ENCODE peak calls at places on chromosome 5, in four cellular contexts. One of them, this sample, is unnamed.

GRCh38 chr5:172775326-172776234 is 4.6 kb upstream of the DUSP1 start:
- DNase-seq in A549: no peak
- DNase-seq in GM12878: no peak
- DNase-seq in K562: no peak
- DNase-seq in this sample: peak

GRCh38 chr5:1538276-1538675 is 14.5 kb upstream of the LPCAT1 start:
- DNase-seq in A549: no peak
- DNase-seq in GM12878: no peak
- DNase-seq in K562: no peak
- DNase-seq in this sample: no peak

GRCh38 chr5:84480873-84481637 is 96.4 kb upstream of the EDIL3 start:
- DNase-seq in A549: no peak
- DNase-seq in GM12878: no peak
- DNase-seq in K562: no peak
- DNase-seq in this sample: no peak

GRCh38 chr5:71483355-71483754 is 27.9 kb downstream of the BDP1 start:
- DNase-seq in A549: peak
- DNase-seq in GM12878: no peak
- DNase-seq in K562: no peak
- DNase-seq in this sample: peak

GRCh38 chr5:50564079-50564478 is 102.4 kb upstream of the PARP8 start:
- DNase-seq in A549: no peak
- DNase-seq in GM12878: peak
- DNase-seq in K562: no peak
- DNase-seq in this sample: no peak

GRCh38 chr5:122392844-122393243 is 80.8 kb downstream of the SNCAIP start:
- DNase-seq in A549: no peak
- DNase-seq in GM12878: no peak
- DNase-seq in K562: no peak
- DNase-seq in this sample: no peak

GRCh38 chr5:12985142-12985541 is 959.3 kb downstream of the DNAH5 start:
- DNase-seq in A549: no peak
- DNase-seq in GM12878: no peak
- DNase-seq in K562: no peak
- DNase-seq in this sample: no peak

GRCh38 chr5:132446621-132447020 is 44.0 kb downstream of the IRF1 start:
- DNase-seq in A549: no peak
- DNase-seq in GM12878: no peak
- DNase-seq in K562: no peak
- DNase-seq in this sample: no peak

GRCh38 chr5:606526-607399 is 5.4 kb upstream of the CEP72 start:
- DNase-seq in A549: no peak
- DNase-seq in GM12878: no peak
- DNase-seq in K562: no peak
- DNase-seq in this sample: no peak

GRCh38 chr5:134133213-134133994 is 18.9 kb downstream of the TCF7 start:
- DNase-seq in A549: no peak
- DNase-seq in GM12878: no peak
- DNase-seq in K562: no peak
- DNase-seq in this sample: no peak

GRCh38 chr5:172168311-172168710 is 19.7 kb downstream of the STK10 start:
- DNase-seq in A549: no peak
- DNase-seq in GM12878: no peak
- DNase-seq in K562: no peak
- DNase-seq in this sample: no peak

GRCh38 chr5:80915716-80916115 is 44.4 kb upstream of the RASGRF2 start:
- DNase-seq in A549: no peak
- DNase-seq in GM12878: no peak
- DNase-seq in K562: no peak
- DNase-seq in this sample: no peak

GRCh38 chr5:148996270-148996669 is 66.6 kb downstream of the SH3TC2 start:
- DNase-seq in A549: no peak
- DNase-seq in GM12878: no peak
- DNase-seq in K562: no peak
- DNase-seq in this sample: no peak

GRCh38 chr5:142894749-142895148 is 124.6 kb downstream of the ARHGAP26 start:
- DNase-seq in A549: no peak
- DNase-seq in GM12878: no peak
- DNase-seq in K562: no peak
- DNase-seq in this sample: peak

GRCh38 chr5:154197801-154198461 is 7.4 kb downstream of the GALNT10 start:
- DNase-seq in A549: peak
- DNase-seq in GM12878: peak
- DNase-seq in K562: peak
- DNase-seq in this sample: peak

GRCh38 chr5:92945630-92946097 is 635.4 kb downstream of the NR2F1-AS1 start:
- DNase-seq in A549: peak
- DNase-seq in GM12878: no peak
- DNase-seq in K562: no peak
- DNase-seq in this sample: peak

GRCh38 chr5:39948867-39949468 is 524.2 kb upstream of the DAB2 start:
- DNase-seq in A549: peak
- DNase-seq in GM12878: peak
- DNase-seq in K562: peak
- DNase-seq in this sample: peak

GRCh38 chr5:5629579-5629978 is 207.1 kb downstream of the ICE1 start:
- DNase-seq in A549: no peak
- DNase-seq in GM12878: no peak
- DNase-seq in K562: no peak
- DNase-seq in this sample: no peak

GRCh38 chr5:108125771-108126511 is 256.0 kb downstream of the FBXL17 start:
- DNase-seq in A549: no peak
- DNase-seq in GM12878: no peak
- DNase-seq in K562: no peak
- DNase-seq in this sample: peak

GRCh38 chr5:164013077-164013670 is 507.8 kb downstream of the MAT2B start:
- DNase-seq in A549: peak
- DNase-seq in GM12878: peak
- DNase-seq in K562: peak
- DNase-seq in this sample: peak

GRCh38 chr5:16578474-16578883 is 38.3 kb downstream of the RETREG1 start:
- DNase-seq in A549: no peak
- DNase-seq in GM12878: no peak
- DNase-seq in K562: no peak
- DNase-seq in this sample: no peak

GRCh38 chr5:53250151-53250550 is 140.6 kb upstream of the MOCS2 start:
- DNase-seq in A549: no peak
- DNase-seq in GM12878: no peak
- DNase-seq in K562: no peak
- DNase-seq in this sample: no peak

GRCh38 chr5:103371046-103371603 is 112.6 kb downstream of the MACIR start:
- DNase-seq in A549: no peak
- DNase-seq in GM12878: no peak
- DNase-seq in K562: no peak
- DNase-seq in this sample: no peak

GRCh38 chr5:369151-369939 is 47.8 kb downstream of the AHRR start:
- DNase-seq in A549: no peak
- DNase-seq in GM12878: peak
- DNase-seq in K562: no peak
- DNase-seq in this sample: no peak

GRCh38 chr5:72163349-72163983 is 56.2 kb downstream of the MAP1B start:
- DNase-seq in A549: no peak
- DNase-seq in GM12878: no peak
- DNase-seq in K562: no peak
- DNase-seq in this sample: no peak

GRCh38 chr5:72815580-72816296 is 723 bp upstream of the TNPO1 start:
- DNase-seq in A549: peak
- DNase-seq in GM12878: no peak
- DNase-seq in K562: peak
- DNase-seq in this sample: no peak

GRCh38 chr5:107068782-107069181 is 602.0 kb downstream of the EFNA5 start:
- DNase-seq in A549: no peak
- DNase-seq in GM12878: no peak
- DNase-seq in K562: no peak
- DNase-seq in this sample: no peak

GRCh38 chr5:107067391-107067790 is 603.3 kb downstream of the EFNA5 start:
- DNase-seq in A549: no peak
- DNase-seq in GM12878: no peak
- DNase-seq in K562: no peak
- DNase-seq in this sample: no peak

GRCh38 chr5:107074991-107075390 is 595.7 kb downstream of the EFNA5 start:
- DNase-seq in A549: no peak
- DNase-seq in GM12878: no peak
- DNase-seq in K562: no peak
- DNase-seq in this sample: no peak

GRCh38 chr5:107072440-107072839 is 598.3 kb downstream of the EFNA5 start:
- DNase-seq in A549: no peak
- DNase-seq in GM12878: no peak
- DNase-seq in K562: no peak
- DNase-seq in this sample: no peak

DNA sequence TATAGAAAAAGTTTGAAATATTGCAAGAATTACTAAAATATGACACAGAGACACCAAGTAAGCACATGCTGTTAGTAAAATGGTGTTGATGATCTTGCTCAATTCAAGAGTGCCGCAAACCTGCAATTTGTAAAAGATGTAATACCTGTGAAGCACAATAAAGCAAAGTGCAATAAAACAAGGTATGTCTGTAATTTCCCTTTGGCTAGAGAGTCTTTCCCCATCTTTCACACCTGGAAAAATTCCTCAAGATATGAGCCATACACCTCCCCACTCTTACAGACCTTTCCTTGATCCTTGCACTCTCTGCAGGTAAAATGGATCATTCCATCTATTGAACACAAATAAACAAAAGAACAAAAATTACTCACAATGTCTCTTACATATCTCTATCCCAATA is 597.8 kb downstream of the EFNA5 start:
- DNase-seq in A549: no peak
- DNase-seq in GM12878: no peak
- DNase-seq in K562: no peak
- DNase-seq in this sample: no peak
- TF ChIP-seq CHD4 in A549: no peak
- TF ChIP-seq CHD4 in GM12878: no peak
- TF ChIP-seq CHD4 in K562: no peak
- TF ChIP-seq CHD4 in this sample: no peak

DNA sequence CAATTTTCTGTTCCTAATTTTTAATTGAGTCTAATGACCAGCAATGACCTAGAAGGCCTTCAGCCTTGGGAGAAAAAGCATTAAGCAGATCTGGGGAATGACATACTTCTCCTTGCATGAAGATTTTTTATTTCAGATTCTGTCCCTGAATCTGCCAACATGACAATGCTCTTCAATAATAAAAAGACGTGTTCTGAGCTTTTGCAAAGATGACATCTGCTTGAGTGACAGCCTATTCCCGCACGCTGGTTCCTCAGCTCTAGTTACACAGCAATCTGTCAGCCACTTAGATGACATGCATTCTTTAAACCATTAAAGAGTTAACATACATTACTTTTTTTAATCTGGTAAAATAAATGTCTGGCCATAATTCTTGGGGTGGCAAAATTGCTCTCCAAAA is 129.3 kb upstream of the CDH6 start:
- DNase-seq in A549: no peak
- DNase-seq in GM12878: no peak
- DNase-seq in K562: no peak
- DNase-seq in this sample: no peak
- TF ChIP-seq CHD4 in A549: no peak
- TF ChIP-seq CHD4 in GM12878: no peak
- TF ChIP-seq CHD4 in K562: no peak
- TF ChIP-seq CHD4 in this sample: no peak

GRCh38 chr5:177479774-177480173 is 6.3 kb upstream of the DBN1 start:
- DNase-seq in A549: no peak
- DNase-seq in GM12878: no peak
- DNase-seq in K562: no peak
- DNase-seq in this sample: no peak
- TF ChIP-seq CHD4 in A549: no peak
- TF ChIP-seq CHD4 in GM12878: no peak
- TF ChIP-seq CHD4 in K562: no peak
- TF ChIP-seq CHD4 in this sample: no peak

DNA sequence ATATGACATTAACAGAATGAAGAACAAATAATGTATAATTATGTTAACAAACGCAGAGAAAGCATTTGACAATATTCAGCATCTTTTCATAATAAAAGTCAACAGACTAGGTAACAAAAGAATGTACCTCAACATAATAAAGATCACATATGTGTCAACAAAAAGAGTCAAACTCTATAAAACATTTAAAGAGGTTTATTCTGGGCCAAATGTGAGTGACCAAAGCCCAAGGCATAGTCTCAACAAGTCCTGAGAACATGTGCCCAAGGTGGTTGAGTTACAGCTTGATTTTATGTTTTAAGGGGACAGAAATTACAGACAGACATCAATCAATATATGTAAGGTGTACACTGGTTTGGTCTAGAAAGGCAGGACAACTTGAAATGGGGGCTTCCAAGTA is 19.4 kb downstream of the BTNL8 start:
- DNase-seq in A549: no peak
- DNase-seq in GM12878: no peak
- DNase-seq in K562: no peak
- DNase-seq in this sample: no peak
- TF ChIP-seq CHD4 in A549: no peak
- TF ChIP-seq CHD4 in GM12878: no peak
- TF ChIP-seq CHD4 in K562: no peak
- TF ChIP-seq CHD4 in this sample: no peak

GRCh38 chr5:178373711-178374110 is 141.1 kb upstream of the PHYKPL start:
- DNase-seq in A549: no peak
- DNase-seq in GM12878: no peak
- DNase-seq in K562: no peak
- DNase-seq in this sample: no peak
- TF ChIP-seq CHD4 in A549: no peak
- TF ChIP-seq CHD4 in GM12878: no peak
- TF ChIP-seq CHD4 in K562: no peak
- TF ChIP-seq CHD4 in this sample: no peak

DNA sequence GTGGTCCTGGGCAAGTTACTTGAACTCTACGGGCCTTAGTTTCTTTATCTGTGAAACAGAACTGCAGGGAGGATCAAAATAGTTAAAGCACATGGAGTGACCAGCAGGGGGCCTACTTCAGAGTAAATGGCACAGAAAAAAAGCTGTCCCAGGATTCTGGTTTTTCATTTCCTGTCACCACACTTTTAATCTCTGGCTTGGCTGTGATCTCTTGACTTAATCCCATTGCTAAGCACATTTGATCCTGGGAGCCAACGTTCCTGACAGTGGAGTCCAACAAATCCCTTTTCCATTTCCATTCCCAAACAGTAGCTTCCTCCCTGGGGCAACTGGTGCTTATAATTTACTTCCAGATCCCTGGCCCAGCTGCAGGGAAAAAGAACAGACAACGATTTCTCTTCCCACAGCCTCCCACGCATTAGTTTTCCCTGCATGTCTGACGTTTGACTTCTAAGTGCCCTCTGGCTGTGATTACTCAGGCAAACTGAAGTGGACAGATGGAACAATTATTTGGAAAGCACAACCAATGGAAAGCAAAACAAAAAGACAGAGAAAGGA is 136.5 kb upstream of the STK32A start:
- DNase-seq in A549: peak
- DNase-seq in GM12878: no peak
- DNase-seq in K562: peak
- DNase-seq in this sample: peak
- TF ChIP-seq CHD4 in A549: no peak
- TF ChIP-seq CHD4 in GM12878: no peak
- TF ChIP-seq CHD4 in K562: no peak
- TF ChIP-seq CHD4 in this sample: no peak

GRCh38 chr5:157204765-157205164 is 24.1 kb downstream of the ITK start:
- DNase-seq in A549: no peak
- DNase-seq in GM12878: no peak
- DNase-seq in K562: no peak
- DNase-seq in this sample: no peak
- TF ChIP-seq CHD4 in A549: no peak
- TF ChIP-seq CHD4 in GM12878: no peak
- TF ChIP-seq CHD4 in K562: no peak
- TF ChIP-seq CHD4 in this sample: no peak

This sample was measured in HepG2.